ENCODE peak calls at places on chromosomes 12 and 14, in eight cellular contexts. R, J, U, V, B, N, G and Q are unnamed samples.

GRCh38 chr14:59377991-59378720 is 87.0 kb downstream of the GPR135 start:
- DNase-seq in N (no peak), B (no peak), J (no peak), R (no peak), U (no peak), V (no peak), G (no peak), Q (no peak)

GRCh38 chr12:98799411-98799810 is 154.3 kb downstream of the APAF1 start:
- DNase-seq in R (no peak), G (no peak), U (no peak), J (no peak), N (no peak), B (no peak), V (no peak), Q (no peak)

GRCh38 chr14:97065305-97066067 is 268.3 kb downstream of the VRK1 start:
- DNase-seq in U (no peak), J (no peak), B (no peak), G (no peak), R (no peak), N (no peak), V (peak; percentile 12), Q (no peak)

GRCh38 chr14:77721437-77721836 is 13.5 kb downstream of the SLIRP start:
- DNase-seq in B (no peak), G (no peak), N (no peak), V (no peak), U (no peak), J (no peak), R (no peak), Q (no peak)

GRCh38 chr14:64612021-64612380 is 62.2 kb downstream of the PPP1R36 start:
- DNase-seq in J (peak; percentile 61), U (peak; percentile 88), G (no peak), V (no peak), R (no peak), B (no peak), N (no peak), Q (no peak)

GRCh38 chr14:68244272-68244975 is 424.8 kb downstream of the RAD51B start:
- DNase-seq in J (no peak), U (no peak), G (no peak), N (no peak), B (no peak), R (no peak), V (no peak), Q (no peak)

GRCh38 chr12:121465921-121466799 is 66.2 kb downstream of the RNF34 start:
- DNase-seq in R (peak; percentile 53), J (peak; percentile 10), G (no peak), V (peak; percentile 19), U (peak; percentile 87), N (peak; percentile 10), B (no peak), Q (peak; percentile 35)

GRCh38 chr14:74616507-74616906 is 4.5 kb upstream of the LTBP2 start:
- DNase-seq in B (no peak), N (peak; percentile 76), G (no peak), J (peak; percentile 86), V (peak; percentile 94), U (peak; percentile 95), R (no peak), Q (peak; percentile 45)

GRCh38 chr12:52701281-52701680 is 2.0 kb downstream of the KRT77 start:
- DNase-seq in J (no peak), B (no peak), U (no peak), V (no peak), G (no peak), R (no peak), N (no peak), Q (no peak)

GRCh38 chr12:67720383-67720856 is 71.9 kb downstream of the DYRK2 start:
- DNase-seq in N (no peak), R (no peak), B (peak; percentile 57), G (no peak), V (no peak), U (peak; percentile 37), J (peak; percentile 64), Q (no peak)

GRCh38 chr14:23577004-23577681 is 1.4 kb downstream of the JPH4 start:
- DNase-seq in J (no peak), G (peak; percentile 59), U (peak; percentile 93), V (no peak), N (no peak), R (no peak), B (no peak), Q (no peak)

GRCh38 chr14:44029933-44030332 is 477.1 kb downstream of the FSCB start:
- DNase-seq in G (no peak), V (peak; percentile 1), B (no peak), R (no peak), J (no peak), N (no peak), U (no peak), Q (no peak)

GRCh38 chr12:59370933-59371332 is 224.9 kb upstream of the SLC16A7 start:
- DNase-seq in B (no peak), U (no peak), N (no peak), J (no peak), V (no peak), G (no peak), R (no peak), Q (no peak)

GRCh38 chr12:48717252-48717695 is 767 bp upstream of the CCNT1 start:
- DNase-seq in J (peak; percentile 16), V (peak; percentile 18), N (no peak), U (no peak), R (no peak), G (no peak), B (no peak), Q (no peak)
- TF ChIP-seq CTCF in J (no peak), V (no peak), N (no peak), U (no peak), R (no peak), G (no peak), B (no peak), Q (no peak)

DNA sequence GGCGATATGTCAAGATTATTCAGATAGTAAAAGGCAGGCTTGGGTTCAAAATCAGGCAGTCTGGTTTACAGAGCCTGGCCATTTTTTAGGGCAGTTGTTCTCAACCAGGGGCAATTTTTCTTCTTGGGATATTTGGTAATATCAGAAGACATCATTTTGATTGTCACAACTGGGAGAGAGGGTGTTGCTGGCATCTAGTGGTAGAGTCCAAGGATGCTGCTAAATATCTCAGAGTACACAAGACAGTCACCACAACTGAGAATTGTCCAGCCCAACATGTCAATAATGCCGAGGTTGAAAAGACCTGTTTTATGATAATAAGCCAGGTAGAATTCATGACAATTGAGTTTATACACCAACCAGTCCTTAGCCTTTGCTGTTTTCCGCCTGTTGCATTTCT is 733.9 kb downstream of the NRXN3 start:
- DNase-seq in U (no peak), B (no peak), R (no peak), G (no peak), N (no peak), V (no peak), J (no peak), Q (no peak)
- TF ChIP-seq CTCF in U (no peak), B (no peak), R (no peak), G (no peak), N (peak; percentile 39), V (peak; percentile 8), J (no peak), Q (no peak)

GRCh38 chr12:33830070-33830469 is 192.2 kb upstream of the ALG10 start:
- DNase-seq in N (no peak), R (no peak), B (no peak), U (no peak), J (peak; percentile 5), V (peak; percentile 25), G (no peak), Q (no peak)
- TF ChIP-seq CTCF in N (no peak), R (no peak), B (no peak), U (no peak), J (no peak), V (no peak), G (no peak), Q (no peak)

GRCh38 chr12:38417101-38417500 is 100.5 kb downstream of the ALG10B start:
- DNase-seq in R (no peak), N (peak; percentile 2), B (no peak), G (no peak), J (no peak), V (peak; percentile 37), U (no peak), Q (no peak)

GRCh38 chr12:38411426-38411825 is 94.9 kb downstream of the ALG10B start:
- DNase-seq in J (no peak), R (no peak), V (no peak), U (no peak), N (no peak), B (no peak), G (no peak), Q (no peak)

GRCh38 chr12:38411947-38412346 is 95.4 kb downstream of the ALG10B start:
- DNase-seq in V (no peak), G (no peak), J (no peak), R (no peak), U (no peak), N (no peak), B (no peak), Q (no peak)
- TF ChIP-seq CTCF in V (no peak), G (no peak), J (no peak), R (no peak), U (no peak), N (no peak), B (no peak), Q (no peak)

GRCh38 chr12:3964404-3964803 is 91.2 kb upstream of the PARP11 start:
- DNase-seq in V (no peak), R (no peak), G (peak; percentile 71), U (no peak), J (no peak), B (no peak), N (no peak), Q (no peak)
- TF ChIP-seq CTCF in V (peak; percentile 11), R (no peak), G (peak; percentile 11), U (peak; percentile 30), J (no peak), B (peak; percentile 18), N (no peak), Q (no peak)

GRCh38 chr12:7495136-7495535 is 8.4 kb downstream of the CD163 start:
- DNase-seq in R (no peak), B (no peak), J (no peak), G (no peak), N (no peak), U (no peak), V (no peak), Q (no peak)
- TF ChIP-seq CTCF in R (no peak), B (no peak), J (no peak), G (no peak), N (no peak), U (no peak), V (no peak), Q (no peak)